ENCODE peak calls at places on chromosomes 6 and 20, in ten cellular contexts. H, D, G, O, I, R, W, F, L and N are unnamed samples. For H3K4me1, the result is how much of the 10 kb centered on the place peaks cover.

GRCh38 chr6:93210908-93211307 is 208.5 kb downstream of the EPHA7 start:
- DNase-seq in H (no peak), D (no peak), G (no peak), O (no peak), I (no peak), R (no peak), W (no peak), F (no peak), L (no peak), N (no peak)

GRCh38 chr6:147384737-147385710 is 123.5 kb upstream of the SAMD5 start:
- DNase-seq in H (no peak), D (no peak), G (no peak), O (no peak), I (no peak), R (no peak), W (no peak), F (no peak), L (no peak), N (no peak)

GRCh38 chr20:10674684-10675455 is 1.1 kb upstream of the JAG1 start:
- DNase-seq in H (peak), D (peak), G (peak), O (peak), I (peak), R (peak), W (peak), F (peak), L (peak), N (peak)

GRCh38 chr6:158622545-158623190 is 21.9 kb downstream of the DYNLT1 start:
- DNase-seq in H (no peak), D (no peak), G (no peak), O (no peak), I (no peak), R (no peak), W (no peak), F (no peak), L (no peak), N (no peak)

GRCh38 chr6:129890164-129890563 is 29.0 kb upstream of the TMEM244 start:
- DNase-seq in H (no peak), D (no peak), G (no peak), O (no peak), I (no peak), R (no peak), W (no peak), F (no peak), L (no peak), N (no peak)

GRCh38 chr20:16115891-16116577 is 457.2 kb downstream of the KIF16B start:
- DNase-seq in H (no peak), D (no peak), G (peak), O (no peak), I (no peak), R (no peak), W (no peak), F (no peak), L (no peak), N (no peak)

GRCh38 chr20:56796345-56796744 is 167.2 kb downstream of the TFAP2C start:
- DNase-seq in H (no peak), D (no peak), G (no peak), O (no peak), I (no peak), R (no peak), W (no peak), F (no peak), L (no peak), N (no peak)

GRCh38 chr6:39646751-39647420 is 78.3 kb downstream of the KIF6 start:
- DNase-seq in H (no peak), D (no peak), G (no peak), O (no peak), I (no peak), R (no peak), W (no peak), F (no peak), L (no peak), N (no peak)

GRCh38 chr6:144211160-144211559 is 60.8 kb downstream of the STX11 start:
- DNase-seq in H (no peak), D (no peak), G (no peak), O (no peak), I (no peak), R (no peak), W (no peak), F (no peak), L (no peak), N (no peak)

GRCh38 chr20:58294497-58295455 is 14.7 kb upstream of the RAB22A start:
- DNase-seq in H (no peak), D (no peak), G (no peak), O (peak), I (no peak), R (no peak), W (peak), F (no peak), L (no peak), N (no peak)

GRCh38 chr6:8113260-8113659 is 10.9 kb upstream of the EEF1E1 start:
- DNase-seq in H (no peak), D (no peak), G (no peak), O (no peak), I (no peak), R (no peak), W (no peak), F (no peak), L (no peak), N (no peak)

GRCh38 chr6:139531148-139531547 is 156.7 kb upstream of the CITED2 start:
- DNase-seq in H (no peak), D (no peak), G (no peak), O (no peak), I (no peak), R (no peak), W (peak), F (no peak), L (no peak), N (no peak)

GRCh38 chr6:34130870-34131269 is 15.0 kb downstream of the GRM4 start:
- DNase-seq in H (no peak), D (no peak), G (no peak), O (no peak), I (no peak), R (no peak), W (no peak), F (no peak), L (no peak), N (no peak)

GRCh38 chr20:35912877-35913276 is 41.4 kb downstream of the SCAND1 start:
- DNase-seq in H (no peak), D (no peak), G (no peak), O (no peak), I (no peak), R (no peak), W (no peak), F (no peak), L (no peak), N (no peak)

GRCh38 chr6:130583268-130583667 is 217.5 kb downstream of the TMEM200A start:
- DNase-seq in H (no peak), D (no peak), G (no peak), O (no peak), I (peak), R (no peak), W (no peak), F (no peak), L (no peak), N (no peak)

GRCh38 chr6:169409742-169410312 is 156.2 kb upstream of the THBS2 start:
- DNase-seq in H (no peak), D (no peak), G (no peak), O (no peak), I (no peak), R (no peak), W (no peak), F (no peak), L (no peak), N (no peak)

GRCh38 chr6:84462697-84463096 is 235.3 kb upstream of the CEP162 start:
- DNase-seq in H (no peak), D (no peak), G (no peak), O (no peak), I (no peak), R (no peak), W (no peak), F (no peak), L (no peak), N (no peak)

GRCh38 chr20:45070932-45071632 is 29.8 kb downstream of the KCNS1 start:
- DNase-seq in H (no peak), D (no peak), G (no peak), O (no peak), I (no peak), R (no peak), W (peak), F (peak), L (no peak), N (no peak)

GRCh38 chr6:38153511-38153910 is 334.0 kb downstream of the ZFAND3 start:
- DNase-seq in H (no peak), D (no peak), G (no peak), O (no peak), I (peak), R (no peak), W (no peak), F (no peak), L (no peak), N (no peak)

GRCh38 chr20:19867074-19867473 is 109.0 kb downstream of the RIN2 start:
- DNase-seq in H (no peak), D (no peak), G (no peak), O (no peak), I (no peak), R (no peak), W (no peak), F (no peak), L (no peak), N (no peak)

GRCh38 chr6:170150590-170150945 is 140.3 kb downstream of the DLL1 start:
- DNase-seq in H (no peak), D (no peak), G (no peak), O (no peak), I (no peak), R (no peak), W (no peak), F (no peak), L (no peak), N (no peak)

GRCh38 chr6:108559884-108560462 is 744 bp upstream of the FOXO3 start:
- DNase-seq in H (peak), D (peak), G (no peak), O (peak), I (no peak), R (peak), W (peak), F (peak), L (peak), N (peak)

GRCh38 chr6:33983109-33983475 is 162.8 kb downstream of the GRM4 start:
- DNase-seq in H (peak), D (peak), G (peak), O (peak), I (no peak), R (no peak), W (peak), F (peak), L (peak), N (no peak)

GRCh38 chr6:156791261-156791850 is 14.2 kb downstream of the ARID1B start:
- DNase-seq in H (no peak), D (no peak), G (no peak), O (peak), I (no peak), R (no peak), W (peak), F (peak), L (no peak), N (no peak)

GRCh38 chr6:156786652-156787051 is 9.5 kb downstream of the ARID1B start:
- DNase-seq in H (no peak), D (no peak), G (no peak), O (no peak), I (no peak), R (no peak), W (no peak), F (no peak), L (no peak), N (no peak)

GRCh38 chr6:156790711-156791110 is 13.5 kb downstream of the ARID1B start:
- DNase-seq in H (no peak), D (no peak), G (no peak), O (no peak), I (no peak), R (no peak), W (no peak), F (no peak), L (no peak), N (no peak)

GRCh38 chr6:156789081-156789943 is 12.1 kb downstream of the ARID1B start:
- DNase-seq in H (no peak), D (no peak), G (no peak), O (no peak), I (no peak), R (no peak), W (no peak), F (no peak), L (no peak), N (no peak)

DNA sequence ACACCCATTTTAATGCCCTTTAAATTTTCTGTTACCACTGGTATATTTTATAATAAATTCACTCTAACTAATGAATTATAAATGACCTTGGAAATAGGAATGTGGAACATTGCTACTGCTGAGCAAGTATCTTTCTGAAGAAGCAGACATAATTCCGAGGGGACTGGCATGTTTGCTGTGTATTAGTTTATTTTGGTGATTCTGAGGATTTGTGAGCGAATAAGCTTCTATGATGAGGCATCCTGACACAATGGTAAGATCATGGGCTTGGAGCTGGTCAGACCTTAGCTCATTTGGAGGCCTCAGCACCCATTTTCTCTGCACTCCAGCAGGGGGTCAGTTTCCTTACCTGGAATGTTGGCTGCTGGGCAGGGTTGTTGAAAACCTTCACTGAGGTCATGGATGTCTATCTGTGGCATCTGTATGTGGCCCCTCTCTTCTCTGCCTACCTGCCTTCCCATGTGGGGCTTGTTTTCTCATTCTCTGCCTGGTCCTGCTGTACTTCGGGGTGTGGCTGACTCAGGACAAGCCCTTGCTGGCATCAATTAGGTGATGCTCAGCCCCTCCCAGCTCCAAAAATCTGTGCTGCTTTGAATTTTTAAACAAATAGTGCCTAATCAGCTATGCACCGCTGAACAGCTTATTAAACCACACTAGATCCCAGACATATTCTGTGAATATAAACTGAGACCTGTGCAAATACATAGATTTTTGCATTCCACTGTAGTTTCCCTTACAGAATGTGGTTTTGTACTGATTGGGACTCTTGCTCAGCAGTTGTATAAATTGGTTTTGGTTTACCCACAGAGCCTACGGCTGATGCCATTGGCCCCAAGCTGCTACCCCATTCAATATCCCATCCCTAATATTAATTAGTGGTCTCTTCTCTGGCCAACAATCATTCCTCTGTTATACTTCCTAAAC is 10.7 kb downstream of the ARID1B start:
- DNase-seq in H (no peak), D (no peak), G (no peak), O (no peak), I (no peak), R (no peak), W (no peak), F (no peak), L (no peak), N (no peak)
- H3K27ac ChIP-seq in H (no peak), D (no peak), G (peak), O (no peak), I (no peak), R (no peak), W (no peak), F (no peak), L (no peak), N (no peak)

GRCh38 chr6:56223995-56224394 is 23.4 kb downstream of the COL21A1 start:
- DNase-seq in H (no peak), D (no peak), G (no peak), O (no peak), I (no peak), R (no peak), W (no peak), F (peak), L (no peak), N (no peak)
- H3K4me1 ChIP-seq in H (under half), D (under half), G (under half), O (under half), I (under half), R (under half), W (under half), F (under half), L (under half), N (under half)

DNA sequence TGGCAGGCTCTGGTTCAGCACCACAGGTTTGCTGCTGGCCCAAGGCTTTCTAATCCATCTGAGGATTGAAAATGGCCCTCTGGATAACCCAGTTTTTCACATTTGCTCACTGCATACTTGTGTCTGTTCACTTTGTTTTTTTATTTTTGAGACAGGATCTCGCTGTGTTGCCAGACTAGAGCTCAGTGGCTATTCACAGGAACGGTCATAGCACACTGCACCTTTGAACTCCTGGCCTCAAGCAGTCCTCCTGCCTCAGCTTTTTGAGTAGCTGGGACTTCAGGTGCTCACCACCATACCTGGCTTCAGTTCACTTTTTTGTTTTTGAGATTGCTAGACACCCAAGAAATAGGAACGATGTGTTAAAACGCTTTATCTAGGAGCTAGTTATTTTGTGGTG is 57.9 kb downstream of the ITCH start:
- DNase-seq in H (no peak), D (no peak), G (no peak), O (no peak), I (no peak), R (no peak), W (no peak), F (no peak), L (no peak), N (no peak)
- H3K27ac ChIP-seq in H (no peak), D (no peak), G (no peak), O (no peak), I (no peak), R (no peak), W (no peak), F (no peak), L (no peak), N (no peak)

GRCh38 chr6:4956625-4957024 is 47.2 kb downstream of the RPP40 start:
- DNase-seq in H (no peak), D (peak), G (no peak), O (no peak), I (no peak), R (no peak), W (no peak), F (no peak), L (no peak), N (no peak)

GRCh38 chr6:4950849-4951533 is 52.8 kb downstream of the RPP40 start:
- DNase-seq in H (no peak), D (no peak), G (no peak), O (no peak), I (no peak), R (no peak), W (no peak), F (peak), L (no peak), N (no peak)

GRCh38 chr6:4957521-4958231 is 46.2 kb downstream of the RPP40 start:
- DNase-seq in H (no peak), D (no peak), G (no peak), O (peak), I (no peak), R (no peak), W (peak), F (no peak), L (no peak), N (no peak)

GRCh38 chr6:4950076-4950475 is 53.8 kb downstream of the RPP40 start:
- DNase-seq in H (no peak), D (peak), G (no peak), O (no peak), I (no peak), R (no peak), W (no peak), F (no peak), L (no peak), N (no peak)

DNA sequence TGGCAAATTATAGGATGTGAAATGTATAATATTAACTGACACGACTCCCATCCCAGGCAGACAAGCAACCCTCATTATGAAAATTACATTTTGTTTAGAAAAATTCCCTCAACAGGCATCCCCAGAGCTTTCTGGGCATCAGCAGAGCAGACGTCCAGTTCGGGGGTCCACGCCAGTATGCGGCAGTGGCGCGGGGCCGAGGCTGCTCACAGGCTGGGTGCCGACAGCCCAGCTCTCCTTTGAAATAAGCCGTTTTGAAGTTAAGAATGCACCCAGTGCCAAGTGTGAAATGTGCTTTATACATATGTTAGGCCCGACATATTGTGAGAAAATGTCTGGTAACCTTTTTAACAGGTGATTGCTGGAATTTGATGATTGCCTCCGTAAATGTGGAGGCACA is 50.4 kb downstream of the RPP40 start:
- DNase-seq in H (no peak), D (peak), G (no peak), O (no peak), I (peak), R (no peak), W (no peak), F (no peak), L (no peak), N (no peak)
- H3K4me1 ChIP-seq in H (under half), D (under half), G (under half), O (under half), I (under half), R (under half), W (under half), F (under half), L (under half), N (under half)

DNA sequence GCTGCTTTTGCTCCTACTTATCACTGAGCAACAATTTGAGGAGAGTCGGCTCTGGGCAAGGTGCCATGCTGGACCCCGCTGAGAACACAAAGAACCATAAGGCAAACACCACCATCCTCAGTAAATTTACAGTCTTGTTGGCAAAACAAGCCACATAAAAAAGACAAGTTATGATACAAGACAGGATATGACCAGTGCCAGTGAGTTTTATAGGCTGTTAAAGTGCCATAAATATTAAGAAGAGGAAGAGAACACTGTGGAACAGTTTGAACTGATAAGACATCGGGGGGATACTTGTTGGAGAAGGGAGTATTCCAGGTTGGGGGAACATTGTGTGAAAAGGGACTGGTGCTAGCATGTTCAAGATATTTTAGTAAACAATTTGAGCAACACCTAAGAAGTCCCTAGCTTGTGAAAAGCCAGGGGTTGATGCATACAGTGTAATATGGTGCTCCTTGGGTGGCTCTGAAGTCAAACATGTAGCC is 25.3 kb upstream of the RIPOR2 start:
- DNase-seq in H (no peak), D (no peak), G (no peak), O (no peak), I (no peak), R (peak), W (no peak), F (peak), L (no peak), N (no peak)
- H3K27ac ChIP-seq in H (no peak), D (no peak), G (no peak), O (no peak), I (no peak), R (no peak), W (no peak), F (no peak), L (no peak), N (no peak)

DNA sequence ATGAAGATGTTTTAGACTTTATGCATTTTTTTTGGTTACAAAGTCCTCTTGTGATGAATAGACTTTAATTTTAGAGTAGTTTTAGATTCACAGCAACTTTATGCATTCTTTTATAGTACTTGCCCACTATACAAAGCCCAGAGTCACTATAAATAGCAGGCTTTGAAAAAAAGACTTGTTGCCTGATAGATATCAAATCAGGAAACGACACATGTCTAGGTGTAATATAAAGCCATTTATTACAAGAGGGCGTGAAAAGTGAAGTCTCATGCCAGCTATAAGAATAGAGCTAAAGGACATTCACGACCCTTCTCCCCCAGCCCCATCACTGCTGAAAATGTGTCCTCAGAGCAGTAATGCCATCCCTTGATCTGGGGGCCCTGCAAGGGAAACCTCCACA is 78.0 kb upstream of the MRPS10 start:
- DNase-seq in H (no peak), D (no peak), G (no peak), O (no peak), I (no peak), R (no peak), W (no peak), F (no peak), L (no peak), N (no peak)
- H3K4me1 ChIP-seq in H (under half), D (under half), G (under half), O (under half), I (under half), R (under half), W (under half), F (under half), L (under half), N (under half)